ENCODE peak calls at places on chromosome 18, in seven cellular contexts. K is HCT116, F is SK-N-SH, G is K562, R is GM12878, I is H1, O is HepG2. D is an unnamed sample. For H3K27me3, the result is how much of the 10 kb centered on the place peaks cover.

GRCh38 chr18:73153271-73153670 is 285.5 kb upstream of the NETO1 start:
- DNase-seq in K (no peak), F (no peak), G (no peak), R (no peak), I (no peak), O (no peak), D (no peak)

GRCh38 chr18:37385846-37386435 is 179.7 kb downstream of the CELF4 start:
- DNase-seq in K (peak), F (peak), G (peak), R (no peak), I (no peak), O (peak), D (no peak)

GRCh38 chr18:52481116-52481515 is 141.1 kb downstream of the DCC start:
- DNase-seq in K (no peak), F (no peak), G (no peak), R (no peak), I (no peak), O (no peak), D (no peak)

GRCh38 chr18:60067426-60068210 is 167.8 kb downstream of the PMAIP1 start:
- DNase-seq in K (no peak), F (no peak), G (no peak), R (no peak), I (no peak), O (no peak), D (no peak)

GRCh38 chr18:73235491-73235890 is 367.7 kb upstream of the NETO1 start:
- DNase-seq in K (no peak), F (no peak), G (no peak), R (peak), I (no peak), O (peak), D (no peak)

GRCh38 chr18:616380-616995 is 19.7 kb downstream of the CLUL1 start:
- DNase-seq in K (peak), F (peak), G (peak), R (no peak), I (no peak), O (peak), D (no peak)

GRCh38 chr18:24270937-24271380 is 126.7 kb downstream of the OSBPL1A start:
- DNase-seq in K (no peak), F (no peak), G (no peak), R (no peak), I (no peak), O (no peak), D (peak)

GRCh38 chr18:69755041-69755440 is 192.6 kb downstream of the CD226 start:
- DNase-seq in K (no peak), F (no peak), G (no peak), R (no peak), I (no peak), O (no peak), D (no peak)

GRCh38 chr18:67862069-67862468 is 345.5 kb upstream of the DSEL start:
- DNase-seq in K (no peak), F (no peak), G (no peak), R (no peak), I (no peak), O (no peak), D (no peak)

GRCh38 chr18:59695551-59695950 is 1.7 kb downstream of the CCBE1 start:
- DNase-seq in K (no peak), F (no peak), G (no peak), R (no peak), I (no peak), O (no peak), D (no peak)

GRCh38 chr18:49001587-49001986 is 50.8 kb upstream of the SMAD7 start:
- DNase-seq in K (no peak), F (no peak), G (no peak), R (no peak), I (no peak), O (no peak), D (no peak)

GRCh38 chr18:44870631-44871502 is 190.2 kb downstream of the SETBP1 start:
- DNase-seq in K (no peak), F (peak), G (no peak), R (no peak), I (no peak), O (no peak), D (no peak)

GRCh38 chr18:11146238-11146946 is 3.0 kb downstream of the PIEZO2 start:
- DNase-seq in K (no peak), F (no peak), G (no peak), R (no peak), I (peak), O (no peak), D (no peak)

GRCh38 chr18:31399336-31400032 is 22.9 kb downstream of the DSG4 start:
- DNase-seq in K (peak), F (no peak), G (no peak), R (no peak), I (no peak), O (peak), D (no peak)

GRCh38 chr18:13440277-13441248 is 222.0 kb downstream of the LDLRAD4 start:
- DNase-seq in K (no peak), F (no peak), G (no peak), R (no peak), I (no peak), O (no peak), D (no peak)

GRCh38 chr18:68299906-68300305 is 415.0 kb downstream of the TMX3 start:
- DNase-seq in K (no peak), F (no peak), G (no peak), R (no peak), I (no peak), O (no peak), D (no peak)

GRCh38 chr18:56884511-56884910 is 233.4 kb downstream of the WDR7 start:
- DNase-seq in K (no peak), F (no peak), G (no peak), R (no peak), I (no peak), O (no peak), D (no peak)

GRCh38 chr18:74790451-74790850 is 192.8 kb downstream of the ZNF407 start:
- DNase-seq in K (no peak), F (no peak), G (no peak), R (no peak), I (no peak), O (no peak), D (no peak)

GRCh38 chr18:34495434-34495833 is 214.7 kb upstream of the DTNA start:
- DNase-seq in K (no peak), F (no peak), G (no peak), R (no peak), I (no peak), O (no peak), D (no peak)

GRCh38 chr18:70416496-70416895 is 127.7 kb downstream of the SOCS6 start:
- DNase-seq in K (no peak), F (no peak), G (no peak), R (no peak), I (no peak), O (no peak), D (no peak)

GRCh38 chr18:27075828-27076227 is 109.3 kb downstream of the CHST9 start:
- DNase-seq in K (no peak), F (no peak), G (no peak), R (no peak), I (no peak), O (no peak), D (no peak)

GRCh38 chr18:62420513-62421209 is 95.6 kb downstream of the TNFRSF11A start:
- DNase-seq in K (no peak), F (no peak), G (peak), R (peak), I (no peak), O (peak), D (no peak)

GRCh38 chr18:52716926-52717325 is 376.9 kb downstream of the DCC start:
- DNase-seq in K (no peak), F (peak), G (peak), R (no peak), I (no peak), O (peak), D (no peak)

GRCh38 chr18:37393945-37394609 is 171.5 kb downstream of the CELF4 start:
- DNase-seq in K (no peak), F (peak), G (peak), R (no peak), I (peak), O (no peak), D (peak)

GRCh38 chr18:77910347-77910746 is 660.7 kb downstream of the GALR1 start:
- DNase-seq in K (no peak), F (no peak), G (no peak), R (no peak), I (no peak), O (no peak), D (no peak)

GRCh38 chr18:21389903-21390302 is 147.9 kb downstream of the GREB1L start:
- DNase-seq in K (no peak), F (no peak), G (no peak), R (no peak), I (no peak), O (no peak), D (no peak)

GRCh38 chr18:61896767-61897166 is 4.0 kb upstream of the RNF152 start:
- DNase-seq in K (no peak), F (peak), G (no peak), R (no peak), I (no peak), O (no peak), D (no peak)

GRCh38 chr18:57475903-57476302 is 40.7 kb downstream of the ONECUT2 start:
- DNase-seq in K (no peak), F (no peak), G (no peak), R (no peak), I (no peak), O (no peak), D (no peak)

GRCh38 chr18:27860701-27861107 is 316.2 kb downstream of the CDH2 start:
- DNase-seq in K (no peak), F (no peak), G (no peak), R (peak), I (no peak), O (peak), D (no peak)

GRCh38 chr18:45774065-45774521 is 50.1 kb downstream of the SLC14A1 start:
- DNase-seq in K (no peak), F (no peak), G (no peak), R (no peak), I (no peak), O (no peak), D (no peak)

GRCh38 chr18:59029663-59030421 is 109.8 kb upstream of the SEC11C start:
- DNase-seq in K (no peak), F (no peak), G (no peak), R (no peak), I (peak), O (no peak), D (no peak)

GRCh38 chr18:46814394-46814793 is 57.5 kb upstream of the ST8SIA5 start:
- DNase-seq in K (no peak), F (no peak), G (peak), R (no peak), I (no peak), O (no peak), D (no peak)

GRCh38 chr18:69250305-69251151 is 150.2 kb upstream of the DOK6 start:
- DNase-seq in K (no peak), F (no peak), G (no peak), R (no peak), I (no peak), O (no peak), D (no peak)

GRCh38 chr18:9016819-9017169 is 85.7 kb upstream of the NDUFV2 start:
- DNase-seq in K (no peak), F (no peak), G (no peak), R (no peak), I (no peak), O (no peak), D (no peak)

GRCh38 chr18:5197032-5197434 is at the start of gene AKAIN1:
- DNase-seq in K (no peak), F (peak), G (peak), R (no peak), I (peak), O (peak), D (peak)

GRCh38 chr18:23614891-23615290 is 28.6 kb upstream of the NPC1 start:
- DNase-seq in K (no peak), F (no peak), G (no peak), R (no peak), I (no peak), O (no peak), D (no peak)

GRCh38 chr18:56861244-56861643 is 210.1 kb downstream of the WDR7 start:
- DNase-seq in K (no peak), F (no peak), G (no peak), R (no peak), I (no peak), O (no peak), D (no peak)

GRCh38 chr18:32552421-32553030 is 81.8 kb upstream of the GAREM1 start:
- DNase-seq in K (peak), F (peak), G (peak), R (no peak), I (peak), O (peak), D (peak)

GRCh38 chr18:32545631-32546030 is 74.9 kb upstream of the GAREM1 start:
- DNase-seq in K (no peak), F (no peak), G (no peak), R (no peak), I (no peak), O (no peak), D (no peak)

GRCh38 chr18:32550958-32551357 is 80.3 kb upstream of the GAREM1 start:
- DNase-seq in K (peak), F (no peak), G (peak), R (no peak), I (no peak), O (peak), D (no peak)

GRCh38 chr18:32548688-32549087 is 78.0 kb upstream of the GAREM1 start:
- DNase-seq in K (no peak), F (no peak), G (no peak), R (no peak), I (no peak), O (no peak), D (peak)

DNA sequence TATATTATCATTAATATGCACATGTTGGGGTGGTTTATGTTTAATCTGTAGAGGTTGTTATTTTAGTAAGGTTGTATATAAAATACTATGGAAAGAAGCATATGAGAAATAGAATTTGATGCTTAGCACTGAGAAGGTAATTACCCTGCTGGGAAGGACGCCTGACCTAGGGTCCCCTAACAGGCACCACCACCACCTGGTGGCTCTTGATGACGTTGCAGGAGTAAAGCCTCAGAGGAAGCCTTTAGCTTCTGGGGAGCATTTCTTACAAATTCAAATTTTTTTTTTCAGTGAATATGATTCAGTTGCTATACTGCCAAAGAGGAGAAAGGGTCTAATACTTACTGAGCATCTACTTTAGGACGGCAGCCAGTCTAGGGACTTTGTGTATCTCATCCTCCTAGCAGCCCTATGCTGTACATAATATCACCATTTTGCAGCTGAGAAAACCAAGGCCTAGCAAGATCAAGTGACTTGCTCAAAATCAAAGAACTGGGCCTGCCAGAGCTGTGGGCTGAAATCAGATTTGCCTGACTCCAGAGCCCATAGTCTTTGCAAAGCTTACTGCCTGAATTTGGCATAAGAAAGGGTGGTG is 78.7 kb upstream of the GAREM1 start:
- DNase-seq in K (peak), F (peak), G (peak), R (no peak), I (peak), O (peak), D (peak)
- TF ChIP-seq YY1 in K (no peak), F (no peak), G (no peak), R (no peak), I (no peak), O (no peak), D (no peak)

GRCh38 chr18:63818212-63818611 is 43.0 kb downstream of the SERPINB7 start:
- DNase-seq in K (no peak), F (no peak), G (no peak), R (no peak), I (no peak), O (no peak), D (no peak)
- H3K27me3 ChIP-seq in K (under half), F (under half), G (under half), R (under half), I (under half), O (under half), D (under half)

GRCh38 chr18:50060822-50061221 is 134.1 kb downstream of the MYO5B start:
- DNase-seq in K (no peak), F (no peak), G (no peak), R (no peak), I (no peak), O (peak), D (no peak)
- H3K4me3 ChIP-seq in K (no peak), F (no peak), G (no peak), R (no peak), I (no peak), O (no peak), D (no peak)

GRCh38 chr18:54284967-54285785 is 15.9 kb downstream of the POLI start:
- DNase-seq in K (no peak), F (no peak), G (peak), R (peak), I (no peak), O (no peak), D (no peak)
- TF ChIP-seq YY1 in K (no peak), F (no peak), G (no peak), R (peak), I (no peak), O (no peak), D (no peak)

GRCh38 chr18:12247946-12248345 is 6.2 kb upstream of the CIDEA start:
- DNase-seq in K (no peak), F (no peak), G (no peak), R (no peak), I (no peak), O (no peak), D (no peak)
- H3K27me3 ChIP-seq in K (under half), F (half or more), G (under half), R (under half), I (under half), O (under half), D (under half)

GRCh38 chr18:3692113-3692621 is 242.2 kb downstream of the TGIF1 start:
- DNase-seq in K (no peak), F (no peak), G (no peak), R (no peak), I (no peak), O (peak), D (no peak)

GRCh38 chr18:3688682-3689081 is 238.7 kb downstream of the TGIF1 start:
- DNase-seq in K (no peak), F (peak), G (no peak), R (no peak), I (no peak), O (no peak), D (no peak)

GRCh38 chr18:3689986-3690681 is 240.2 kb downstream of the TGIF1 start:
- DNase-seq in K (no peak), F (no peak), G (no peak), R (no peak), I (no peak), O (no peak), D (peak)

GRCh38 chr18:3690682-3691066 is 240.7 kb downstream of the TGIF1 start:
- DNase-seq in K (no peak), F (no peak), G (no peak), R (no peak), I (no peak), O (no peak), D (no peak)

DNA sequence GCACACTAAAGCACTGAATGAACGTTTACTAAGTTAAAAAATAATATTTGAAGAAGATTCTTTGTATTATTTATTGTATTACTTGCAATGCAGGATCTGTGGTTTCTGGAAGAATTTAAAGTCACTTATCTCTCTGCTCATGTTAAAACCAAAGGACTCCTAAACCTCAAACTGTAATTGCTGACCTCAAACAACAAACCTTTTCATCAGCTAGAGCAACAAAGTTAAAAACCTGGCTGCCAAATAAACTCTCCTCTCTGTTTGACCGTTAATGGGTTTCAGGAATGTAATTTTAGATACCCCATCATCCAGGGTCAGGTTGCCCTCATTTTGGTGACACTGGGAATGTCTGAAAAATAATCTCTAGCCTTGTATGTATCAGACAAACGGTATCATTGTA is 239.1 kb downstream of the TGIF1 start:
- DNase-seq in K (no peak), F (no peak), G (no peak), R (no peak), I (no peak), O (no peak), D (no peak)
- H3K4me3 ChIP-seq in K (no peak), F (no peak), G (no peak), R (no peak), I (no peak), O (no peak), D (no peak)